ENCODE peak calls at places on chromosomes 4 and X, in nine cellular contexts. B, L, G, H, P, R, J, W and C are unnamed samples.

GRCh38 chr4:52841707-52842456 is 20.2 kb upstream of the RASL11B start:
- DNase-seq in P (no peak), H (no peak), B (no peak), R (peak), J (no peak), L (no peak), G (no peak), W (no peak), C (no peak)

GRCh38 chr4:186820371-186820990 is 96.8 kb upstream of the FAT1 start:
- DNase-seq in B (no peak), L (peak), H (no peak), R (peak), G (no peak), P (no peak), J (no peak), W (peak), C (no peak)

GRCh38 chrX:20965270-20966044 is 408.8 kb upstream of the CNKSR2 start:
- DNase-seq in B (no peak), G (peak), W (no peak), L (peak), P (no peak), R (no peak), H (no peak), J (no peak), C (no peak)

GRCh38 chr4:85773372-85773771 is 298.4 kb downstream of the ARHGAP24 start:
- DNase-seq in L (no peak), H (no peak), R (no peak), B (no peak), J (no peak), P (no peak), W (no peak), G (no peak), C (no peak)

GRCh38 chr4:683982-684571 is 4.9 kb downstream of the SLC49A3 start:
- DNase-seq in R (peak), B (peak), P (no peak), J (no peak), G (peak), W (peak), L (peak), H (no peak), C (no peak)

GRCh38 chr4:142406051-142406549 is 440.0 kb downstream of the INPP4B start:
- DNase-seq in J (no peak), H (no peak), L (peak), R (peak), W (no peak), P (no peak), B (no peak), G (peak), C (peak)

GRCh38 chrX:39755152-39756032 is 342.4 kb downstream of the BCOR start:
- DNase-seq in H (no peak), G (peak), W (peak), P (peak), J (peak), L (peak), B (no peak), R (peak), C (peak)

GRCh38 chr4:44447563-44448504 is 775 bp downstream of the KCTD8 start:
- DNase-seq in P (peak), H (no peak), B (peak), G (no peak), L (no peak), J (no peak), W (peak), R (peak), C (peak)

GRCh38 chrX:119118780-119119395 is 8.7 kb downstream of the KIAA1210 start:
- DNase-seq in G (peak), P (peak), B (peak), L (peak), W (peak), J (no peak), H (peak), R (peak), C (peak)

GRCh38 chr4:129037093-129037492 is 56.2 kb downstream of the SCLT1 start:
- DNase-seq in H (no peak), L (no peak), P (no peak), W (no peak), B (no peak), G (no peak), R (no peak), J (no peak), C (no peak)

GRCh38 chr4:178976861-178977260 is 1534.6 kb upstream of the AGA start:
- DNase-seq in R (no peak), B (no peak), H (no peak), P (no peak), L (no peak), G (no peak), J (no peak), W (no peak), C (no peak)

GRCh38 chr4:71732066-71732465 is 51.8 kb downstream of the GC start:
- DNase-seq in H (no peak), J (no peak), L (no peak), G (no peak), B (no peak), R (no peak), W (no peak), P (no peak), C (no peak)

GRCh38 chr4:61532324-61532723 is 332.2 kb downstream of the ADGRL3 start:
- DNase-seq in L (no peak), J (peak), P (peak), B (no peak), G (peak), W (no peak), R (peak), H (no peak), C (peak)

GRCh38 chr4:184330008-184330400 is 112.3 kb upstream of the ENPP6 start:
- DNase-seq in B (no peak), P (no peak), R (no peak), W (no peak), L (no peak), H (no peak), G (no peak), J (no peak), C (no peak)

GRCh38 chrX:153818571-153819397 is 11.6 kb downstream of the PDZD4 start:
- DNase-seq in P (peak), H (peak), B (peak), R (no peak), J (peak), W (peak), G (no peak), L (peak), C (no peak)

GRCh38 chr4:181418491-181418890 is 824.7 kb upstream of the TENM3 start:
- DNase-seq in L (no peak), B (peak), R (no peak), J (peak), G (no peak), H (no peak), W (no peak), P (no peak), C (no peak)

GRCh38 chr4:27305246-27305645 is 444.6 kb downstream of the STIM2 start:
- DNase-seq in W (no peak), B (no peak), L (no peak), P (no peak), J (no peak), R (no peak), G (no peak), H (no peak), C (no peak)

GRCh38 chrX:153377727-153378126 is 23.4 kb downstream of the PNMA6E start:
- DNase-seq in B (no peak), L (no peak), W (no peak), P (no peak), H (no peak), J (no peak), R (no peak), G (no peak), C (no peak)

GRCh38 chr4:154781126-154781982 is at the start of gene RBM46:
- DNase-seq in G (no peak), B (no peak), W (no peak), P (no peak), R (no peak), H (no peak), L (no peak), J (no peak), C (no peak)